ENCODE peak calls at places on chromosomes 16 and 17, in eight cellular contexts. U is DMS79; S is HFFc6; I is HS-5; Q is CD4-positive, alpha-beta memory T cell; A is stimulated activated CD8-positive, alpha-beta memory T cell treated with anti-CD3 and anti-CD28 coated beads, Interleukin-4, amount 100 ng/mL, for 4 hours; W is GM19239; T is stimulated activated naive B cell treated with anti-CD40 and anti-IgM and Interleukin-4, amounts not matched to agents 10 μg/mL and 1 μg/mL and 100 μg/mL, for 72 hours. K is an unnamed sample.

GRCh38 chr17:29732613-29733012 is 109.9 kb upstream of the CORO6 start:
- DNase-seq in U (no peak), S (peak), I (peak), Q (no peak), A (no peak), W (no peak), T (no peak), K (no peak)

GRCh38 chr17:38852771-38853291 is 690 bp downstream of the RPL23 start:
- DNase-seq in U (no peak), S (no peak), I (no peak), Q (no peak), A (no peak), W (no peak), T (no peak), K (no peak)

GRCh38 chr17:68993112-68993511 is 37.9 kb upstream of the ABCA8 start:
- DNase-seq in U (no peak), S (no peak), I (no peak), Q (no peak), A (no peak), W (no peak), T (no peak), K (no peak)

GRCh38 chr17:80413771-80414507 is 1.0 kb upstream of the ENDOV start:
- DNase-seq in U (no peak), S (no peak), I (no peak), Q (no peak), A (no peak), W (no peak), T (no peak), K (no peak)

GRCh38 chr16:86826931-86827330 is 248.6 kb downstream of the FOXL1 start:
- DNase-seq in U (no peak), S (peak), I (no peak), Q (no peak), A (no peak), W (no peak), T (no peak), K (no peak)

GRCh38 chr16:86517033-86517432 is 6.7 kb downstream of the FOXF1 start:
- DNase-seq in U (no peak), S (no peak), I (no peak), Q (no peak), A (no peak), W (no peak), T (no peak), K (no peak)

GRCh38 chr17:72125742-72126141 is 4.9 kb downstream of the SOX9 start:
- DNase-seq in U (no peak), S (peak), I (no peak), Q (no peak), A (no peak), W (no peak), T (no peak), K (no peak)

GRCh38 chr16:58859958-58860669 is 126.0 kb upstream of the GOT2 start:
- DNase-seq in U (no peak), S (no peak), I (no peak), Q (no peak), A (no peak), W (no peak), T (no peak), K (no peak)

GRCh38 chr17:40124279-40125141 is 2.7 kb downstream of the MSL1 start:
- DNase-seq in U (peak), S (no peak), I (no peak), Q (no peak), A (no peak), W (no peak), T (no peak), K (no peak)

GRCh38 chr17:30920683-30921543 is 832 bp upstream of the ADAP2 start:
- DNase-seq in U (no peak), S (no peak), I (no peak), Q (no peak), A (no peak), W (no peak), T (no peak), K (no peak)

GRCh38 chr17:50361561-50362480 is 11.2 kb downstream of the MRPL27 start:
- DNase-seq in U (no peak), S (peak), I (no peak), Q (peak), A (peak), W (peak), T (peak), K (no peak)

GRCh38 chr17:57295526-57296023 is 39.3 kb downstream of the MSI2 start:
- DNase-seq in U (peak), S (peak), I (no peak), Q (no peak), A (no peak), W (no peak), T (no peak), K (no peak)

GRCh38 chr17:31309525-31309924 is 4.3 kb downstream of the EVI2B start:
- DNase-seq in U (no peak), S (no peak), I (no peak), Q (peak), A (no peak), W (peak), T (no peak), K (no peak)

GRCh38 chr16:27687605-27688004 is 137.7 kb downstream of the KATNIP start:
- DNase-seq in U (no peak), S (no peak), I (no peak), Q (no peak), A (no peak), W (no peak), T (no peak), K (no peak)

GRCh38 chr17:72516772-72517399 is 396.1 kb downstream of the SOX9 start:
- DNase-seq in U (no peak), S (no peak), I (no peak), Q (no peak), A (no peak), W (no peak), T (no peak), K (no peak)

GRCh38 chr16:86455609-86456008 is 54.7 kb upstream of the FOXF1 start:
- DNase-seq in U (no peak), S (no peak), I (no peak), Q (no peak), A (no peak), W (no peak), T (no peak), K (no peak)

K was measured in mesothelial cell of epicardium.